ENCODE peak calls at places on chromosomes 12 and 14, in six cellular contexts. B, M, C, A, I and G are unnamed samples.

GRCh38 chr12:3931206-3931605 is 58.0 kb upstream of the PARP11 start:
- DNase-seq in A (no peak), M (no peak), C (no peak), B (no peak), I (no peak), G (no peak)

GRCh38 chr14:75295061-75295461 is 16.4 kb downstream of the FOS start:
- DNase-seq in A (peak; percentile 78), I (peak; percentile 82), M (peak; percentile 92), C (peak; percentile 59), B (peak; percentile 61), G (peak; percentile 76)

GRCh38 chr12:6452245-6452731 is 446 bp downstream of the TAPBPL start:
- DNase-seq in M (peak; percentile 8), A (no peak), B (peak; percentile 48), C (no peak), I (no peak), G (no peak)

GRCh38 chr14:96245710-96246534 is 10.1 kb upstream of the BDKRB1 start:
- DNase-seq in M (no peak), I (no peak), A (peak; percentile 85), B (no peak), C (peak; percentile 63), G (no peak)

GRCh38 chr12:19299765-19300164 is 139.5 kb upstream of the AEBP2 start:
- DNase-seq in C (peak; percentile 94), I (no peak), A (peak; percentile 22), M (peak; percentile 35), B (no peak), G (peak; percentile 31)

GRCh38 chr14:70744631-70745030 is 64.7 kb downstream of the MAP3K9 start:
- DNase-seq in A (no peak), I (no peak), B (no peak), M (no peak), C (no peak), G (no peak)

GRCh38 chr14:58659846-58660245 is 22.1 kb downstream of the DACT1 start:
- DNase-seq in M (no peak), B (peak; percentile 44), A (no peak), C (no peak), I (no peak), G (no peak)

GRCh38 chr12:90677055-90677454 is 277.9 kb downstream of the CCER1 start:
- DNase-seq in M (no peak), C (no peak), B (no peak), A (no peak), I (no peak), G (no peak)

GRCh38 chr14:35134329-35135123 is 12.2 kb downstream of the PRORP start:
- DNase-seq in A (no peak), M (no peak), I (no peak), B (no peak), C (no peak), G (no peak)

GRCh38 chr14:49050836-49051235 is 535.3 kb downstream of the RPS29 start:
- DNase-seq in A (peak; percentile 78), B (no peak), C (no peak), I (no peak), M (no peak), G (no peak)

GRCh38 chr12:3473171-3473570 is 17.8 kb upstream of the PRMT8 start:
- DNase-seq in C (no peak), M (no peak), I (no peak), A (no peak), B (no peak), G (no peak)

GRCh38 chr14:32906672-32907071 is 32.0 kb upstream of the NPAS3 start:
- DNase-seq in I (no peak), C (no peak), M (no peak), B (no peak), A (no peak), G (no peak)

GRCh38 chr12:67354966-67355365 is 85.8 kb downstream of the CAND1 start:
- DNase-seq in M (peak; percentile 30), A (peak; percentile 8), C (no peak), B (no peak), I (no peak), G (no peak)

GRCh38 chr12:108647199-108647935 is 13.7 kb upstream of the SELPLG start:
- DNase-seq in C (no peak), A (no peak), I (no peak), M (no peak), B (no peak), G (no peak)

GRCh38 chr12:63150255-63151060 is 543 bp downstream of the AVPR1A start:
- DNase-seq in C (peak; percentile 8), B (peak; percentile 24), A (no peak), M (no peak), I (peak; percentile 41), G (peak; percentile 5)

GRCh38 chr12:118495296-118495695 is 118.9 kb downstream of the SUDS3 start:
- DNase-seq in B (no peak), C (peak; percentile 16), M (no peak), I (no peak), A (no peak), G (no peak)

GRCh38 chr12:19760611-19761010 is 321.3 kb downstream of the AEBP2 start:
- DNase-seq in I (no peak), C (no peak), A (no peak), B (no peak), M (no peak), G (no peak)

GRCh38 chr12:19967486-19967885 is 400.9 kb upstream of the PDE3A start:
- DNase-seq in C (peak; percentile 78), I (no peak), A (peak; percentile 96), B (peak; percentile 21), M (peak; percentile 96), G (peak; percentile 96)

GRCh38 chr12:113781415-113782198 is 184.5 kb downstream of the RBM19 start:
- DNase-seq in A (peak; percentile 59), I (no peak), B (no peak), C (no peak), M (peak; percentile 54), G (no peak)

GRCh38 chr12:21940549-21940948 is 677 bp downstream of the ABCC9 start:
- DNase-seq in C (no peak), M (no peak), B (no peak), I (no peak), A (no peak), G (no peak)

GRCh38 chr14:65412881-65413738 is 580 bp downstream of the FUT8 start:
- DNase-seq in C (peak; percentile 77), M (peak; percentile 32), I (peak; percentile 84), A (peak; percentile 73), B (peak; percentile 49), G (peak; percentile 74)

GRCh38 chr14:33477752-33478151 is 473.1 kb downstream of the EGLN3 start:
- DNase-seq in A (no peak), C (no peak), I (no peak), M (peak; percentile 9), B (no peak), G (peak; percentile 11)

GRCh38 chr12:71810905-71811304 is 28.7 kb upstream of the TBC1D15 start:
- DNase-seq in I (no peak), B (no peak), M (no peak), C (peak; percentile 76), A (no peak), G (no peak)

GRCh38 chr12:120252071-120252906 is 13.2 kb downstream of the PXN start:
- DNase-seq in M (no peak), A (no peak), C (no peak), B (no peak), I (no peak), G (no peak)

GRCh38 chr14:100654814-100655795 is 67.9 kb upstream of the BEGAIN start:
- DNase-seq in M (no peak), A (no peak), B (no peak), C (peak; percentile 18), I (peak; percentile 62), G (no peak)

GRCh38 chr12:72133497-72134055 is 138.6 kb upstream of the TRHDE start:
- DNase-seq in M (no peak), B (no peak), A (peak; percentile 1), C (no peak), I (no peak), G (no peak)

GRCh38 chr12:115771065-115771464 is 506.4 kb downstream of the MED13L start:
- DNase-seq in M (no peak), C (no peak), I (no peak), B (no peak), A (no peak), G (no peak)

DNA sequence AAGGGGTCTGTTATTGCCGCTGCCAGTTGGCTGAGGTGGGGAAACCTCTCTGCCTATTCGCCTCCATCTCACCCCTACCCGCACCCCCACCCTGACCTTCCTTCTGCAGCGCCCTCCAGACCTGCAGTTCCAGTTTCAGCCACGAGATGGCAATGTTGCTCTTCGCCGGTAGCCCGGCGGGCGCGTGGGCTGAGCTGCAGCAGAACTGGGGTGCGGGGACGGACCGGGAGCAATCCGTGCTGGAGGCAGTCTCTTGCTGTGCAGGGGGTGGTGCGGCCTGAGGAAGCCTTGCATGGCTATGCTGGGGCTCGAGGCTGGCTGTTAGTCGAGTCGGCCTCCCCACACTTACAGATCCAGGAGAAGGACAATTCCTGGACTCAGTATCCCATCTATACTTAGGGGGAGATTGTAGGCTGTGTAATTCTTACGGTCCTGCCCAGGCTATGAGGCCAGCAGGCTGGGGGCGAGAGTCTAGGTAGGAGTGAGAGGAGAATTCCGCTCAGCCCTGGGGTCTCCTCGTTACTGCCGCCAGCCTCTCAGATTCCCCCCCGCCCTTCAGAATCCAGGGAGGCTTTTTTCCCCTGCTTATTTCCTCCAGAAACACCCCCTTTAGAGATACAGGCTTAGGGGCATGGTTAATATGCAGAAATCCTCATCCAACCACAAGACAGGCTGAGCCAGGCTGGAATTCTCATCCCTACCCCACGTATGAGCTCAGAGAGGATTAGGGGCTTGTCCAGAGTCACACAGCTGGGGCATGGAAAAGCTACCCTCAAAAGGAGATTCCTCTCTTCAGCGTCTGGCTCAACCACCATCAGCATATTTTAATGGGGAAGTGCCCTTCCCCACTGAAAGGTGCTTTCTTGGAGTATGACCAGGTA is 118.2 kb downstream of the AACS start:
- DNase-seq in A (peak; percentile 66), I (peak; percentile 83), M (peak; percentile 81), B (peak; percentile 38), C (peak; percentile 72), G (peak; percentile 77)
- H3K4me3 ChIP-seq in A (no peak overlapping the region), I (no peak overlapping the region), M (no peak overlapping the region), B (no peak overlapping the region), C (no peak overlapping the region), G (no peak overlapping the region)

GRCh38 chr14:41609704-41610183 is 3.1 kb downstream of the LRFN5 start:
- DNase-seq in A (peak; percentile 58), M (peak; percentile 79), C (no peak), B (peak; percentile 20), I (no peak), G (peak; percentile 70)
- TF ChIP-seq CTCF in A (peak; percentile 46), M (no peak), C (no peak), B (no peak), I (peak; percentile 16), G (peak; percentile 63)

GRCh38 chr14:52730708-52731111 is 744 bp downstream of the STYX start:
- DNase-seq in A (no peak), I (no peak), B (no peak), C (peak; percentile 29), M (peak; percentile 24), G (peak; percentile 31)
- H3K4me3 ChIP-seq in A (peak overlapping the region; percentile 84), I (peak overlapping the region; percentile 97), B (peak overlapping the region; percentile 68), C (peak overlapping the region; percentile 92), M (peak overlapping the region; percentile 99), G (peak overlapping the region; percentile 98)

GRCh38 chr14:36212987-36213386 is 36.5 kb upstream of the PTCSC3 start:
- DNase-seq in B (no peak), A (no peak), M (no peak), C (no peak), I (no peak), G (no peak)

GRCh38 chr14:36208690-36209278 is 32.3 kb upstream of the PTCSC3 start:
- DNase-seq in B (no peak), A (no peak), I (no peak), C (no peak), M (no peak), G (no peak)

GRCh38 chr14:36204674-36205073 is 28.2 kb upstream of the PTCSC3 start:
- DNase-seq in A (no peak), I (no peak), M (no peak), B (no peak), C (no peak), G (no peak)

GRCh38 chr14:36212577-36212976 is 36.1 kb upstream of the PTCSC3 start:
- DNase-seq in A (no peak), I (no peak), B (no peak), C (no peak), M (no peak), G (no peak)

GRCh38 chr14:36207500-36207899 is 31.0 kb upstream of the PTCSC3 start:
- DNase-seq in I (no peak), A (peak; percentile 10), C (peak; percentile 28), B (no peak), M (peak; percentile 1), G (no peak)
- TF ChIP-seq CTCF in I (peak; percentile 56), A (peak; percentile 52), C (peak; percentile 60), B (no peak), M (peak; percentile 14), G (peak; percentile 49)